ENCODE peak calls at places on chromosomes 6 and 20, in ten cellular contexts. K is heart left ventricle; J is GM13976; H is CD8-positive, alpha-beta T cell; G is Calu3; R is progenitor cell of endocrine pancreas; C is SK-N-SH; N is HFF-Myc; E is lower leg skin; X is sigmoid colon. B is an unnamed sample.

GRCh38 chr6:125718109-125718508 is 31.3 kb upstream of the HEY2 start:
- DNase-seq in K (no peak), J (no peak), H (no peak), G (no peak), R (no peak), C (no peak), N (no peak), E (no peak), X (no peak), B (no peak)

GRCh38 chr20:4592316-4593148 is 129.2 kb upstream of the PRND start:
- DNase-seq in K (no peak), J (peak), H (peak), G (peak), R (peak), C (peak), N (no peak), E (no peak), X (no peak), B (peak)

GRCh38 chr6:145964948-145965366 is 799 bp upstream of the SHPRH start:
- DNase-seq in K (no peak), J (no peak), H (no peak), G (no peak), R (no peak), C (no peak), N (no peak), E (no peak), X (no peak), B (no peak)

GRCh38 chr6:158852312-158853071 is 33.3 kb upstream of the EZR start:
- DNase-seq in K (no peak), J (no peak), H (no peak), G (no peak), R (no peak), C (no peak), N (no peak), E (no peak), X (no peak), B (no peak)

GRCh38 chr20:49281059-49281912 is 3.4 kb upstream of the ZNFX1 start:
- DNase-seq in K (no peak), J (no peak), H (no peak), G (no peak), R (no peak), C (no peak), N (no peak), E (no peak), X (no peak), B (no peak)

GRCh38 chr6:16130932-16131387 is 2.1 kb downstream of the MYLIP start:
- DNase-seq in K (peak), J (peak), H (no peak), G (peak), R (no peak), C (peak), N (no peak), E (peak), X (no peak), B (peak)

GRCh38 chr6:125102411-125102810 is 51.2 kb upstream of the TPD52L1 start:
- DNase-seq in K (no peak), J (no peak), H (no peak), G (no peak), R (no peak), C (no peak), N (no peak), E (no peak), X (no peak), B (no peak)

GRCh38 chr6:105495515-105495914 is 92.6 kb upstream of the PREP start:
- DNase-seq in K (no peak), J (peak), H (no peak), G (no peak), R (no peak), C (no peak), N (no peak), E (no peak), X (no peak), B (no peak)

GRCh38 chr6:125340946-125341345 is 39.2 kb upstream of the HDDC2 start:
- DNase-seq in K (no peak), J (no peak), H (no peak), G (no peak), R (no peak), C (no peak), N (no peak), E (no peak), X (no peak), B (no peak)

GRCh38 chr6:108518714-108519576 is 41.8 kb upstream of the FOXO3 start:
- DNase-seq in K (no peak), J (no peak), H (no peak), G (peak), R (no peak), C (peak), N (peak), E (no peak), X (no peak), B (no peak)

GRCh38 chr6:46407246-46407645 is 84.0 kb downstream of the RCAN2 start:
- DNase-seq in K (no peak), J (no peak), H (no peak), G (no peak), R (no peak), C (no peak), N (no peak), E (no peak), X (no peak), B (no peak)

GRCh38 chr20:44050925-44051660 is 135.9 kb downstream of the JPH2 start:
- DNase-seq in K (peak), J (no peak), H (no peak), G (no peak), R (peak), C (no peak), N (no peak), E (peak), X (peak), B (no peak)

GRCh38 chr6:116672306-116672705 is 3.7 kb upstream of the ZUP1 start:
- DNase-seq in K (no peak), J (no peak), H (no peak), G (no peak), R (no peak), C (no peak), N (no peak), E (no peak), X (no peak), B (no peak)

GRCh38 chr20:57270204-57270937 is 3.9 kb upstream of the BMP7 start:
- DNase-seq in K (no peak), J (no peak), H (no peak), G (no peak), R (no peak), C (no peak), N (no peak), E (no peak), X (no peak), B (no peak)
- TF ChIP-seq CTCF in K (no peak), J (no peak), H (no peak), G (no peak), R (peak), C (no peak), N (no peak), E (no peak), X (no peak), B (no peak)

GRCh38 chr6:151690303-151690702 is 117.2 kb upstream of the ESR1 start:
- DNase-seq in K (no peak), J (no peak), H (no peak), G (no peak), R (no peak), C (no peak), N (no peak), E (no peak), X (no peak), B (no peak)
- TF ChIP-seq CTCF in K (no peak), J (no peak), H (no peak), G (no peak), R (no peak), C (no peak), N (peak), E (no peak), X (no peak), B (no peak)

GRCh38 chr6:24494726-24495515 is at the start of gene ALDH5A1:
- DNase-seq in K (peak), J (peak), H (peak), G (peak), R (peak), C (peak), N (peak), E (peak), X (peak), B (peak)
- TF ChIP-seq CTCF in K (peak), J (peak), H (no peak), G (peak), R (peak), C (peak), N (no peak), E (no peak), X (no peak), B (no peak)

GRCh38 chr6:160730911-160731310 is 28.9 kb downstream of the PLG start:
- DNase-seq in K (no peak), J (no peak), H (no peak), G (peak), R (no peak), C (no peak), N (no peak), E (no peak), X (no peak), B (peak)
- TF ChIP-seq CTCF in K (peak), J (no peak), H (no peak), G (peak), R (peak), C (peak), N (peak), E (no peak), X (no peak), B (peak)

DNA sequence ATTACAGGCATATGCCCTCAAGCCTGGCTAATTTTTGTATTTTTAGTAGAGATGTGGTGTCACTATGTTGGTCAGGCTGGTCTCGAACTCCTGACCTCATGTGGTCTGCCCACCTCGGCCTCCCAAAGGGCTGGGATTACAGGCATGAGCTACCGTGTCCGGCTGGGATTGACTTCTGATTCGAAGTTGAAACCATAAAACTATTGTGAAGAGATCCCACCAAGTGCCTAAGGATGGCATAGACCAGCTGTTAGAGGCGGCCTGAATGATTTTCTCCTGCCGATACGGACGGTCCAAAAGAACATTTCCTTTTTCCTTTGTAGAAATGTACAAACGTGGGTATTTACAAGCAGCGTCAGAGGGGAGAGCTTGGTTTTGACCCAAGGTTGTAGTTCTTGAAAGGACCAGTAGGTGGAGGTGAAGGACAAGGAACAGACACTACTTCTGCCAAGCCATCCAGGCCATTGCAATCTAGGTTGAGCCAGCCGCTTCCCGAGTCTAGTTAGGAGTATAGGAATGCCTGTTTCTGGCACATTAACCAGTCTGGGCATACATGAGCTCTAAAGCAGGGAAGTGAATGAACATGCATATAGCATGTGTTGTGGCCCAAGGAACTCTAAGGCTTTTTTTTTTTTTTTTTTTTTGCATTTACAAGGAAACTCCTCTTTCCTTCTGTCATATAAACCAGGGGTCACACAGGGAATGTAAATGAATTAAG is 29.0 kb downstream of the MOCS3 start:
- DNase-seq in K (peak), J (peak), H (peak), G (peak), R (peak), C (peak), N (peak), E (peak), X (peak), B (peak)
- TF ChIP-seq CTCF in K (peak), J (peak), H (peak), G (peak), R (peak), C (peak), N (peak), E (no peak), X (peak), B (peak)

GRCh38 chr20:9971746-9972145 is 63.0 kb upstream of the ANKEF1 start:
- DNase-seq in K (no peak), J (no peak), H (no peak), G (no peak), R (no peak), C (no peak), N (no peak), E (no peak), X (no peak), B (no peak)

GRCh38 chr20:9977629-9978028 is 57.2 kb upstream of the ANKEF1 start:
- DNase-seq in K (no peak), J (no peak), H (no peak), G (no peak), R (no peak), C (no peak), N (no peak), E (no peak), X (no peak), B (no peak)

GRCh38 chr20:9978395-9979004 is 56.3 kb upstream of the ANKEF1 start:
- DNase-seq in K (peak), J (peak), H (no peak), G (peak), R (peak), C (peak), N (peak), E (peak), X (no peak), B (peak)

GRCh38 chr20:9969626-9970025 is 65.2 kb upstream of the ANKEF1 start:
- DNase-seq in K (no peak), J (no peak), H (no peak), G (no peak), R (no peak), C (no peak), N (no peak), E (no peak), X (no peak), B (no peak)

DNA sequence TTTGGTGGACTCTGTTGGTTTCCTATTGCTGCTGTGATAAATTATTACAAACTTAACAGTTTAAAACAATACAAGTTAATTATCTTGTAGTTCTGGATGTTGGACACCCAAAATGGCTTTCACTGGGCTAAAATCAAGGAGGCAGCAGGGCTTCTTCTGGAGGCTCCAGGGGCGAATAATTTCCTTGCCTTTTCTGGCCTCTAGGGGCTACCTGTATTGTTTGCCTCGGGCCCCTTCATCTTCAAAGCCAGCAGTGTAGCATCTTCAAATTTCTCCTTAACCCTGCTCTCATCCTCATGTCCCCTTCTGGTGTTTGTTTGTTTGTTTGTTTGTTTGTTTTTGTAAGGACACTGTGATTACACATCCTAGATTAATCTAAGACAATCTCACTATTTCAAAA is 60.5 kb upstream of the ANKEF1 start:
- DNase-seq in K (no peak), J (no peak), H (no peak), G (no peak), R (no peak), C (no peak), N (no peak), E (no peak), X (no peak), B (no peak)
- TF ChIP-seq CTCF in K (no peak), J (no peak), H (no peak), G (no peak), R (peak), C (peak), N (peak), E (no peak), X (no peak), B (no peak)

DNA sequence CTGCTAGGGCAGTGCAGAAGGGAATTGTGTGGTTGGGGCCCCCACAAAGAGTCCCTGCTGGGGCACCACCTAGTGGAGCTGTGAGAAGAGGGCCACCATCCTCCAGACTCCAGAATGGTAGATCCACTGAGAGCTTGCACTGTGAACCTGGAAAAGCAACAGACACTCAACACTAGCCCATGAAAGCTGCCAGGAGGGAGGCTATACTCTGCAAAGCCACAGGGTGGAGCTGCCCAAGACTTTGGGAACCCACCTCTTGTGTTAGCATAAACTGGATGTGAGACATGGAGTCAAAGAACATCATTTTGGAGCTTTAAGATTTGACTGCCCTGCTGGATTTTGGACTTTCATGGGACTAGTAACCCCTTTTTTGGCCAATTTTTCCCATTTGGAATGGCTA is 328.4 kb upstream of the KHDRBS2 start:
- DNase-seq in K (no peak), J (no peak), H (no peak), G (no peak), R (no peak), C (no peak), N (no peak), E (no peak), X (no peak), B (no peak)
- TF ChIP-seq CTCF in K (no peak), J (no peak), H (no peak), G (no peak), R (no peak), C (no peak), N (no peak), E (no peak), X (no peak), B (no peak)

GRCh38 chr6:133313068-133313467 is 71.9 kb downstream of the EYA4 start:
- DNase-seq in K (no peak), J (no peak), H (no peak), G (no peak), R (no peak), C (no peak), N (no peak), E (no peak), X (no peak), B (no peak)
- TF ChIP-seq CTCF in K (no peak), J (no peak), H (no peak), G (no peak), R (no peak), C (no peak), N (peak), E (no peak), X (no peak), B (no peak)

GRCh38 chr6:99334526-99335127 is 14.8 kb downstream of the FAXC start:
- DNase-seq in K (no peak), J (peak), H (no peak), G (peak), R (no peak), C (peak), N (peak), E (no peak), X (no peak), B (no peak)
- TF ChIP-seq CTCF in K (no peak), J (peak), H (peak), G (peak), R (peak), C (peak), N (peak), E (no peak), X (peak), B (peak)

GRCh38 chr20:46709459-46710148 is at the start of gene SLC2A10:
- DNase-seq in K (peak), J (peak), H (no peak), G (peak), R (peak), C (peak), N (no peak), E (no peak), X (peak), B (peak)
- TF ChIP-seq CTCF in K (no peak), J (no peak), H (no peak), G (no peak), R (peak), C (no peak), N (no peak), E (no peak), X (no peak), B (no peak)